ENCODE peak calls at places on chromosomes 16 and 17, in six cellular contexts. One of them, this sample, is unnamed.

GRCh38 chr16:49696414-49697101 is 159.4 kb downstream of the ZNF423 start:
- DNase-seq in amniotic stem cell: no peak
- DNase-seq in fibroblast of pulmonary artery: no peak
- DNase-seq in neural progenitor cell: peak
- DNase-seq in AML-193: no peak
- DNase-seq in GM12865: no peak
- DNase-seq in this sample: no peak

GRCh38 chr17:79791354-79792123 is 5.3 kb downstream of the CBX8 start:
- DNase-seq in neural progenitor cell: peak
- DNase-seq in amniotic stem cell: no peak
- DNase-seq in GM12865: no peak
- DNase-seq in AML-193: no peak
- DNase-seq in fibroblast of pulmonary artery: no peak
- DNase-seq in this sample: no peak

GRCh38 chr16:88686439-88687253 is at the start of gene SNAI3:
- DNase-seq in amniotic stem cell: no peak
- DNase-seq in GM12865: peak
- DNase-seq in neural progenitor cell: peak
- DNase-seq in AML-193: peak
- DNase-seq in fibroblast of pulmonary artery: peak
- DNase-seq in this sample: peak

GRCh38 chr17:61117983-61118382 is 281.7 kb upstream of the TBX2 start:
- DNase-seq in fibroblast of pulmonary artery: no peak
- DNase-seq in amniotic stem cell: no peak
- DNase-seq in neural progenitor cell: no peak
- DNase-seq in GM12865: no peak
- DNase-seq in AML-193: no peak
- DNase-seq in this sample: no peak

GRCh38 chr17:59754547-59754946 is 47.1 kb downstream of the VMP1 start:
- DNase-seq in AML-193: no peak
- DNase-seq in GM12865: peak
- DNase-seq in fibroblast of pulmonary artery: peak
- DNase-seq in neural progenitor cell: no peak
- DNase-seq in amniotic stem cell: peak
- DNase-seq in this sample: no peak

GRCh38 chr16:19406891-19407491 is 10.7 kb upstream of the TMC5 start:
- DNase-seq in neural progenitor cell: no peak
- DNase-seq in fibroblast of pulmonary artery: no peak
- DNase-seq in AML-193: no peak
- DNase-seq in amniotic stem cell: no peak
- DNase-seq in GM12865: no peak
- DNase-seq in this sample: no peak

GRCh38 chr17:38981640-38982039 is 14.4 kb upstream of the FBXO47 start:
- DNase-seq in GM12865: no peak
- DNase-seq in neural progenitor cell: no peak
- DNase-seq in amniotic stem cell: no peak
- DNase-seq in fibroblast of pulmonary artery: peak
- DNase-seq in AML-193: no peak
- DNase-seq in this sample: no peak

GRCh38 chr16:2472885-2473284 is 1.8 kb downstream of the NTN3 start:
- DNase-seq in amniotic stem cell: no peak
- DNase-seq in fibroblast of pulmonary artery: no peak
- DNase-seq in AML-193: no peak
- DNase-seq in GM12865: no peak
- DNase-seq in neural progenitor cell: no peak
- DNase-seq in this sample: no peak

GRCh38 chr16:81885976-81886586 is 107.0 kb downstream of the PLCG2 start:
- DNase-seq in AML-193: peak
- DNase-seq in amniotic stem cell: no peak
- DNase-seq in neural progenitor cell: peak
- DNase-seq in fibroblast of pulmonary artery: peak
- DNase-seq in GM12865: peak
- DNase-seq in this sample: peak

GRCh38 chr16:2768403-2769089 is 8.5 kb downstream of the ELOB start:
- DNase-seq in AML-193: no peak
- DNase-seq in fibroblast of pulmonary artery: no peak
- DNase-seq in amniotic stem cell: no peak
- DNase-seq in GM12865: no peak
- DNase-seq in neural progenitor cell: no peak
- DNase-seq in this sample: no peak

GRCh38 chr17:34566873-34567272 is 12.5 kb upstream of the TMEM132E start:
- DNase-seq in AML-193: no peak
- DNase-seq in amniotic stem cell: no peak
- DNase-seq in fibroblast of pulmonary artery: no peak
- DNase-seq in neural progenitor cell: no peak
- DNase-seq in GM12865: no peak
- DNase-seq in this sample: no peak

GRCh38 chr17:81845361-81845760 is 10.5 kb upstream of the PPP1R27 start:
- DNase-seq in neural progenitor cell: no peak
- DNase-seq in GM12865: no peak
- DNase-seq in AML-193: no peak
- DNase-seq in amniotic stem cell: no peak
- DNase-seq in fibroblast of pulmonary artery: no peak
- DNase-seq in this sample: no peak

GRCh38 chr17:49942918-49943317 is 26.1 kb upstream of the DLX4 start:
- DNase-seq in AML-193: no peak
- DNase-seq in neural progenitor cell: no peak
- DNase-seq in GM12865: no peak
- DNase-seq in amniotic stem cell: no peak
- DNase-seq in fibroblast of pulmonary artery: no peak
- DNase-seq in this sample: no peak

GRCh38 chr17:82937411-82938371 is 97.9 kb upstream of the ZNF750 start:
- DNase-seq in AML-193: no peak
- DNase-seq in neural progenitor cell: no peak
- DNase-seq in amniotic stem cell: no peak
- DNase-seq in fibroblast of pulmonary artery: no peak
- DNase-seq in GM12865: no peak
- DNase-seq in this sample: no peak

GRCh38 chr16:80084614-80085013 is 456.2 kb upstream of the DYNLRB2 start:
- DNase-seq in fibroblast of pulmonary artery: peak
- DNase-seq in AML-193: no peak
- DNase-seq in GM12865: peak
- DNase-seq in amniotic stem cell: no peak
- DNase-seq in neural progenitor cell: peak
- DNase-seq in this sample: no peak

GRCh38 chr17:7557825-7558543 is 566 bp upstream of the TNFSF13 start:
- DNase-seq in GM12865: peak
- DNase-seq in amniotic stem cell: no peak
- DNase-seq in AML-193: peak
- DNase-seq in fibroblast of pulmonary artery: peak
- DNase-seq in neural progenitor cell: peak
- DNase-seq in this sample: peak

GRCh38 chr17:66920426-66920825 is 44.1 kb upstream of the CACNG4 start:
- DNase-seq in neural progenitor cell: no peak
- DNase-seq in AML-193: no peak
- DNase-seq in fibroblast of pulmonary artery: no peak
- DNase-seq in amniotic stem cell: no peak
- DNase-seq in GM12865: no peak
- DNase-seq in this sample: no peak

GRCh38 chr16:51886456-51886855 is 660.5 kb downstream of the TOX3 start:
- DNase-seq in neural progenitor cell: no peak
- DNase-seq in fibroblast of pulmonary artery: no peak
- DNase-seq in AML-193: no peak
- DNase-seq in GM12865: no peak
- DNase-seq in amniotic stem cell: no peak
- DNase-seq in this sample: no peak

GRCh38 chr17:78391843-78392242 is 13.4 kb downstream of the PGS1 start:
- DNase-seq in neural progenitor cell: no peak
- DNase-seq in fibroblast of pulmonary artery: peak
- DNase-seq in amniotic stem cell: peak
- DNase-seq in GM12865: no peak
- DNase-seq in AML-193: no peak
- DNase-seq in this sample: no peak

GRCh38 chr16:81137012-81137335 is 40.8 kb upstream of the GCSH start:
- DNase-seq in fibroblast of pulmonary artery: peak
- DNase-seq in AML-193: no peak
- DNase-seq in amniotic stem cell: no peak
- DNase-seq in neural progenitor cell: peak
- DNase-seq in GM12865: no peak
- DNase-seq in this sample: no peak

GRCh38 chr16:55341681-55342080 is 17.7 kb downstream of the IRX6 start:
- DNase-seq in AML-193: no peak
- DNase-seq in amniotic stem cell: no peak
- DNase-seq in GM12865: no peak
- DNase-seq in fibroblast of pulmonary artery: no peak
- DNase-seq in neural progenitor cell: no peak
- DNase-seq in this sample: no peak

GRCh38 chr16:79902351-79902750 is 301.8 kb upstream of the MAF start:
- DNase-seq in fibroblast of pulmonary artery: no peak
- DNase-seq in GM12865: no peak
- DNase-seq in amniotic stem cell: no peak
- DNase-seq in AML-193: no peak
- DNase-seq in neural progenitor cell: no peak
- DNase-seq in this sample: no peak

GRCh38 chr17:29143894-29144293 is 36.3 kb downstream of the MYO18A start:
- DNase-seq in GM12865: peak
- DNase-seq in neural progenitor cell: peak
- DNase-seq in fibroblast of pulmonary artery: no peak
- DNase-seq in amniotic stem cell: no peak
- DNase-seq in AML-193: peak
- DNase-seq in this sample: no peak

GRCh38 chr17:63629627-63630026 is 7.4 kb downstream of the MAP3K3 start:
- DNase-seq in AML-193: no peak
- DNase-seq in fibroblast of pulmonary artery: peak
- DNase-seq in amniotic stem cell: no peak
- DNase-seq in GM12865: no peak
- DNase-seq in neural progenitor cell: no peak
- DNase-seq in this sample: no peak

GRCh38 chr17:42221886-42222745 is 27.8 kb upstream of the GHDC start:
- DNase-seq in fibroblast of pulmonary artery: peak
- DNase-seq in neural progenitor cell: peak
- DNase-seq in AML-193: peak
- DNase-seq in amniotic stem cell: peak
- DNase-seq in GM12865: peak
- DNase-seq in this sample: peak

GRCh38 chr16:72967941-72968340 is 80.0 kb downstream of the ZFHX3 start:
- DNase-seq in AML-193: no peak
- DNase-seq in amniotic stem cell: no peak
- DNase-seq in fibroblast of pulmonary artery: no peak
- DNase-seq in neural progenitor cell: no peak
- DNase-seq in GM12865: no peak
- DNase-seq in this sample: no peak

GRCh38 chr17:2337152-2337810 is at the start of gene SGSM2:
- DNase-seq in amniotic stem cell: peak
- DNase-seq in neural progenitor cell: peak
- DNase-seq in fibroblast of pulmonary artery: peak
- DNase-seq in AML-193: no peak
- DNase-seq in GM12865: peak
- DNase-seq in this sample: peak

GRCh38 chr17:1953866-1954265 is 71.3 kb downstream of the RTN4RL1 start:
- DNase-seq in GM12865: no peak
- DNase-seq in AML-193: no peak
- DNase-seq in neural progenitor cell: no peak
- DNase-seq in amniotic stem cell: no peak
- DNase-seq in fibroblast of pulmonary artery: no peak
- DNase-seq in this sample: no peak